ENCODE peak calls at places on chromosome 4, in nine cellular contexts. One of them, this sample, is unnamed.

GRCh38 chr4:152780267-152780811 is 585 bp downstream of the ARFIP1 start:
- DNase-seq in transverse colon: no peak
- DNase-seq in cardiac muscle cell: no peak
- DNase-seq in heart right ventricle: peak; percentile 11
- DNase-seq in mammary epithelial cell: no peak
- DNase-seq in K562: peak; percentile 14
- DNase-seq in OCI-LY7: no peak
- DNase-seq in hepatocyte: peak; percentile 40
- DNase-seq in osteoblast: peak; percentile 65
- DNase-seq in this sample: no peak

GRCh38 chr4:168586926-168587325 is 90.1 kb downstream of the PALLD start:
- DNase-seq in transverse colon: no peak
- DNase-seq in osteoblast: no peak
- DNase-seq in cardiac muscle cell: no peak
- DNase-seq in K562: no peak
- DNase-seq in mammary epithelial cell: no peak
- DNase-seq in heart right ventricle: no peak
- DNase-seq in hepatocyte: no peak
- DNase-seq in OCI-LY7: no peak
- DNase-seq in this sample: no peak

GRCh38 chr4:44157611-44158277 is 290.9 kb downstream of the KCTD8 start:
- DNase-seq in OCI-LY7: no peak
- DNase-seq in heart right ventricle: no peak
- DNase-seq in cardiac muscle cell: no peak
- DNase-seq in transverse colon: no peak
- DNase-seq in K562: no peak
- DNase-seq in mammary epithelial cell: no peak
- DNase-seq in hepatocyte: peak; percentile 46
- DNase-seq in osteoblast: no peak
- DNase-seq in this sample: no peak

GRCh38 chr4:4200624-4201023 is 26.1 kb downstream of the OTOP1 start:
- DNase-seq in OCI-LY7: no peak
- DNase-seq in cardiac muscle cell: no peak
- DNase-seq in mammary epithelial cell: no peak
- DNase-seq in transverse colon: no peak
- DNase-seq in K562: no peak
- DNase-seq in heart right ventricle: no peak
- DNase-seq in hepatocyte: no peak
- DNase-seq in osteoblast: no peak
- DNase-seq in this sample: no peak

GRCh38 chr4:168805341-168805740 is 204.7 kb downstream of the CBR4 start:
- DNase-seq in osteoblast: peak; percentile 43
- DNase-seq in hepatocyte: no peak
- DNase-seq in K562: no peak
- DNase-seq in heart right ventricle: no peak
- DNase-seq in cardiac muscle cell: no peak
- DNase-seq in OCI-LY7: no peak
- DNase-seq in mammary epithelial cell: no peak
- DNase-seq in transverse colon: no peak
- DNase-seq in this sample: no peak

GRCh38 chr4:138078264-138078663 is 163.9 kb downstream of the SLC7A11 start:
- DNase-seq in transverse colon: no peak
- DNase-seq in mammary epithelial cell: no peak
- DNase-seq in K562: no peak
- DNase-seq in OCI-LY7: no peak
- DNase-seq in cardiac muscle cell: no peak
- DNase-seq in hepatocyte: peak; percentile 35
- DNase-seq in osteoblast: no peak
- DNase-seq in heart right ventricle: no peak
- DNase-seq in this sample: no peak

GRCh38 chr4:188025476-188025875 is 29.9 kb downstream of the ZFP42 start:
- DNase-seq in transverse colon: no peak
- DNase-seq in osteoblast: no peak
- DNase-seq in hepatocyte: no peak
- DNase-seq in OCI-LY7: no peak
- DNase-seq in mammary epithelial cell: no peak
- DNase-seq in heart right ventricle: no peak
- DNase-seq in cardiac muscle cell: no peak
- DNase-seq in K562: no peak
- DNase-seq in this sample: no peak

GRCh38 chr4:76896731-76897521 is 1.0 kb downstream of the SOWAHB start:
- DNase-seq in mammary epithelial cell: peak; percentile 48
- DNase-seq in osteoblast: peak; percentile 83
- DNase-seq in OCI-LY7: no peak
- DNase-seq in hepatocyte: peak; percentile 80
- DNase-seq in K562: no peak
- DNase-seq in cardiac muscle cell: peak; percentile 59
- DNase-seq in transverse colon: peak; percentile 58
- DNase-seq in heart right ventricle: no peak
- DNase-seq in this sample: peak; percentile 70

GRCh38 chr4:15778742-15779231 is 659 bp downstream of the CD38 start:
- DNase-seq in osteoblast: peak; percentile 69
- DNase-seq in K562: no peak
- DNase-seq in transverse colon: peak; percentile 64
- DNase-seq in cardiac muscle cell: peak; percentile 28
- DNase-seq in heart right ventricle: peak; percentile 18
- DNase-seq in hepatocyte: peak; percentile 18
- DNase-seq in mammary epithelial cell: no peak
- DNase-seq in OCI-LY7: peak; percentile 90
- DNase-seq in this sample: no peak

GRCh38 chr4:15777697-15778096 is 431 bp upstream of the CD38 start:
- DNase-seq in OCI-LY7: no peak
- DNase-seq in transverse colon: no peak
- DNase-seq in osteoblast: no peak
- DNase-seq in heart right ventricle: no peak
- DNase-seq in hepatocyte: no peak
- DNase-seq in cardiac muscle cell: no peak
- DNase-seq in mammary epithelial cell: no peak
- DNase-seq in K562: no peak
- DNase-seq in this sample: no peak

GRCh38 chr4:15779789-15780188 is 1.7 kb downstream of the CD38 start:
- DNase-seq in mammary epithelial cell: peak; percentile 6
- DNase-seq in OCI-LY7: no peak
- DNase-seq in heart right ventricle: no peak
- DNase-seq in hepatocyte: no peak
- DNase-seq in transverse colon: no peak
- DNase-seq in cardiac muscle cell: no peak
- DNase-seq in K562: no peak
- DNase-seq in osteoblast: no peak
- DNase-seq in this sample: no peak

GRCh38 chr4:15778191-15778741 is at the start of gene CD38:
- DNase-seq in osteoblast: no peak
- DNase-seq in heart right ventricle: peak; percentile 15
- DNase-seq in transverse colon: peak; percentile 68
- DNase-seq in K562: no peak
- DNase-seq in hepatocyte: peak; percentile 16
- DNase-seq in cardiac muscle cell: peak; percentile 29
- DNase-seq in mammary epithelial cell: no peak
- DNase-seq in OCI-LY7: peak; percentile 94
- DNase-seq in this sample: no peak

DNA sequence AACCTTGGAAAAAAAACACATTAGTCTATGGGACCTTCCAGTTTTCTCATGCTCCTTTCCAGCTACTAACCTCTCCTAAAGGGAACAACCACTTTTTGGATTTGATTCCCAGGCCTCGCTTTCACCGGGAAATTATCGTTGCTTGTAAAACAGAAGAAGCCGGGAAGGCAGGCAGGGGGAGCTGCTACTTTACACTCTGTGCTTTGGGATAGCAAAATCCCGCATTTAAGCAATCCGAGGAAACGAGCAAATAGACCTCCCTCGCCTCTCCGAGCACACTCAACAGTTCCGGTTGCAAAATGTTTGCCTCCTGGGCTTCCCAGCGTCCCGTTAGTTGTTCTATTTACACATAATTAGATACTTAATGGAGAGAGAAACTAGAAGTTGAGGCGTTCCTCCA is 1.2 kb downstream of the CD38 start:
- DNase-seq in transverse colon: peak; percentile 33
- DNase-seq in heart right ventricle: peak; percentile 58
- DNase-seq in hepatocyte: peak; percentile 55
- DNase-seq in mammary epithelial cell: peak; percentile 62
- DNase-seq in cardiac muscle cell: peak; percentile 64
- DNase-seq in osteoblast: peak; percentile 86
- DNase-seq in K562: no peak
- DNase-seq in OCI-LY7: no peak
- DNase-seq in this sample: no peak
- TF ChIP-seq CTCF in transverse colon: peak; percentile 13
- TF ChIP-seq CTCF in heart right ventricle: peak; percentile 41
- TF ChIP-seq CTCF in hepatocyte: peak; percentile 46
- TF ChIP-seq CTCF in mammary epithelial cell: peak; percentile 9
- TF ChIP-seq CTCF in cardiac muscle cell: peak; percentile 65
- TF ChIP-seq CTCF in osteoblast: peak; percentile 36
- TF ChIP-seq CTCF in K562: peak; percentile 17
- TF ChIP-seq CTCF in OCI-LY7: peak; percentile 42
- TF ChIP-seq CTCF in this sample: no peak

DNA sequence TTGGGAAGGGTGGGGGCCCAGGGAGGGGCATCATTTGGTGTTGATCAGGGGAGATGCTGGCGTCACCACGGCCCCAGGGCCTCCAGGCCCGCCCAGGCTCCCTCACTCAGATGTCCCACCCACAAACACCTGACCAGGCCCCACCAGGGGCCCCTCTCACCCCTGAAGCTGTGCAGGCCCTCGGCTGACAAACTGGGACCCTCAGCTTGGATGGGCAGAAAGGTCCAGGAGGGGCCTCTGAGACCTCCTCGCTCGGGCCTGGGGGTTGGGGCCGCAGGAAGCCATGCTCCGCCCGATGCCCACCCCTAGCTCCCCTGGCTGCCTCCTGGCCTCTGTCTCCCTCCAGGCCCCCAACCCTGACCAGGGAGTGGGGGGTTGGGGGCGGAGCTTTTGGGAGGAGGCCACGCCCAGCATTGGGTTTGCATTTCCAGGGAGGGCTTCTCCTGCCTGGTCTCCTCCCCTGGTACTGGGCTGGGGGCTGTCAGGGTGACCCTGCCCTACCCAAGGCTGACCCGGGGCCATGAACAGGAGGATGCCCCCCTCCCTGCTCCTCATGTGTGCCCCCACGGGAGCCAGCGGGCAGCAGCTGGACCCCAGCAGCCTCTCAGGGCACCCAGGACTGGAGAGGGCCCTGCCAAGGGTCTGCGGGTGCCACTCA is 33.4 kb upstream of the SPON2 start:
- DNase-seq in osteoblast: peak; percentile 77
- DNase-seq in OCI-LY7: no peak
- DNase-seq in K562: no peak
- DNase-seq in hepatocyte: no peak
- DNase-seq in heart right ventricle: no peak
- DNase-seq in cardiac muscle cell: no peak
- DNase-seq in transverse colon: peak; percentile 13
- DNase-seq in mammary epithelial cell: no peak
- DNase-seq in this sample: peak; percentile 23
- H3K4me1 ChIP-seq in osteoblast: peaks cover 11% of the 10 kb centered on the region
- H3K4me1 ChIP-seq in OCI-LY7: peaks cover 17% of the 10 kb centered on the region
- H3K4me1 ChIP-seq in K562: peaks cover 12% of the 10 kb centered on the region
- H3K4me1 ChIP-seq in hepatocyte: peaks cover 72% of the 10 kb centered on the region
- H3K4me1 ChIP-seq in heart right ventricle: peaks cover 31% of the 10 kb centered on the region
- H3K4me1 ChIP-seq in cardiac muscle cell: peaks cover 5% of the 10 kb centered on the region
- H3K4me1 ChIP-seq in transverse colon: peaks cover 73% of the 10 kb centered on the region
- H3K4me1 ChIP-seq in mammary epithelial cell: peaks cover 4% of the 10 kb centered on the region
- H3K4me1 ChIP-seq in this sample: peaks cover 95% of the 10 kb centered on the region

GRCh38 chr4:112522389-112522788 is 6.4 kb upstream of the NEUROG2 start:
- DNase-seq in OCI-LY7: no peak
- DNase-seq in K562: no peak
- DNase-seq in transverse colon: no peak
- DNase-seq in osteoblast: no peak
- DNase-seq in heart right ventricle: no peak
- DNase-seq in mammary epithelial cell: no peak
- DNase-seq in hepatocyte: no peak
- DNase-seq in cardiac muscle cell: no peak
- DNase-seq in this sample: no peak

GRCh38 chr4:112523764-112524505 is 8.0 kb upstream of the NEUROG2 start:
- DNase-seq in heart right ventricle: no peak
- DNase-seq in hepatocyte: peak; percentile 84
- DNase-seq in mammary epithelial cell: peak; percentile 67
- DNase-seq in osteoblast: peak; percentile 88
- DNase-seq in transverse colon: peak; percentile 76
- DNase-seq in cardiac muscle cell: peak; percentile 87
- DNase-seq in OCI-LY7: peak; percentile 93
- DNase-seq in K562: peak; percentile 73
- DNase-seq in this sample: peak; percentile 60

GRCh38 chr4:112521123-112522116 is 5.4 kb upstream of the NEUROG2 start:
- DNase-seq in cardiac muscle cell: no peak
- DNase-seq in transverse colon: no peak
- DNase-seq in OCI-LY7: peak; percentile 25
- DNase-seq in heart right ventricle: no peak
- DNase-seq in osteoblast: peak; percentile 68
- DNase-seq in mammary epithelial cell: no peak
- DNase-seq in K562: no peak
- DNase-seq in hepatocyte: no peak
- DNase-seq in this sample: no peak

GRCh38 chr4:112520598-112521122 is 4.7 kb upstream of the NEUROG2 start:
- DNase-seq in OCI-LY7: no peak
- DNase-seq in hepatocyte: no peak
- DNase-seq in mammary epithelial cell: no peak
- DNase-seq in cardiac muscle cell: no peak
- DNase-seq in K562: no peak
- DNase-seq in transverse colon: no peak
- DNase-seq in heart right ventricle: no peak
- DNase-seq in osteoblast: peak; percentile 38
- DNase-seq in this sample: no peak

DNA sequence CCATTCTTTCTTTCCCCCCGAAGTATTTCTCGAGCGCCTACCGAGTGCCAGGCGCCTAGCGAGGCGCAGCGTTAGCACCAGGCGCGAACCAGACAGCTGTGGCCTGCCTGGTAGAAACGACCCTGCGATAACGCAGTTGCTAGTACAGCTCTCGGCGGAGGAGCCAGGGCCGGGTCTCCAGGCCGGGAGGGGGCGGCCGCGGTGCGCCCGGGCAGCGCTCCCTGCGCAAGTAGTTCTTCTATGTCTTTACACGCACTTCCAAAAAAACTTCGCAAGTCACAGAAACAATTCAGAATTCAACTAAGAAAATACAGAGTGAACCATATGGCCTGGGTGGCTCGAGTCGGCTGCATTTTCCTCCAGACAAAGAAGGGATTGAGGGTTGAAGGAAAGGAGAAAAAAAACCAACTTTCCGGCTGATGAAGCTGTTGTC is 7.0 kb upstream of the NEUROG2 start:
- DNase-seq in mammary epithelial cell: peak; percentile 29
- DNase-seq in osteoblast: peak; percentile 87
- DNase-seq in heart right ventricle: no peak
- DNase-seq in transverse colon: peak; percentile 31
- DNase-seq in hepatocyte: peak; percentile 41
- DNase-seq in K562: peak; percentile 45
- DNase-seq in OCI-LY7: peak; percentile 69
- DNase-seq in cardiac muscle cell: peak; percentile 68
- DNase-seq in this sample: no peak
- TF ChIP-seq CTCF in mammary epithelial cell: no peak
- TF ChIP-seq CTCF in osteoblast: peak; percentile 15
- TF ChIP-seq CTCF in heart right ventricle: peak; percentile 25
- TF ChIP-seq CTCF in transverse colon: no peak
- TF ChIP-seq CTCF in hepatocyte: peak; percentile 21
- TF ChIP-seq CTCF in K562: peak; percentile 39
- TF ChIP-seq CTCF in OCI-LY7: peak; percentile 68
- TF ChIP-seq CTCF in cardiac muscle cell: peak; percentile 6
- TF ChIP-seq CTCF in this sample: no peak

DNA sequence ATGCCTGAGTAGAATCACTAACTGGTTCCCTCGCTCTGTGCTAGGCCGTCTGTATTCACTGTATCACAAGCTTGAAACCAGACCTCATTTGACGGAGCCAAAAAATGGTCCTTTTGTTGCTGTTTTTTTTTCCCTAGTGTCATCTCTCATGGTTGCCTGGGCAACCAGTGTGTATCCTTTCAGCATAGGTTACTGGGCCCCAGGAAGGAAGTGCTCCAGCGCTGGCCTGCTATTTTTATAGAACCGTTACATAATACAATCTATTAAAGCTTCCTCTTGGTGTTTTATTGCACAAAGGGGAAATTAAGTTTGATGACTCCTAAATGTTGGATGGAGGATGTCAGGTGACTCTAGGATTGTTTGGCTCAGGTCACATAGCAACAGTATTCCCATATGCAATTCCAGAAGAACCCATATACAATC is 220.4 kb downstream of the SPRY1 start:
- DNase-seq in K562: no peak
- DNase-seq in OCI-LY7: peak; percentile 46
- DNase-seq in osteoblast: peak; percentile 22
- DNase-seq in cardiac muscle cell: no peak
- DNase-seq in heart right ventricle: peak; percentile 86
- DNase-seq in transverse colon: peak; percentile 46
- DNase-seq in mammary epithelial cell: no peak
- DNase-seq in hepatocyte: peak; percentile 74
- DNase-seq in this sample: peak; percentile 29
- H3K4me1 ChIP-seq in K562: no peaks in the 10 kb centered on the region
- H3K4me1 ChIP-seq in OCI-LY7: peaks cover 11% of the 10 kb centered on the region
- H3K4me1 ChIP-seq in osteoblast: peaks cover 6% of the 10 kb centered on the region
- H3K4me1 ChIP-seq in cardiac muscle cell: peaks cover 6% of the 10 kb centered on the region
- H3K4me1 ChIP-seq in heart right ventricle: peaks cover 30% of the 10 kb centered on the region
- H3K4me1 ChIP-seq in transverse colon: peaks cover 10% of the 10 kb centered on the region
- H3K4me1 ChIP-seq in mammary epithelial cell: no peaks in the 10 kb centered on the region
- H3K4me1 ChIP-seq in hepatocyte: peaks cover 11% of the 10 kb centered on the region
- H3K4me1 ChIP-seq in this sample: peaks cover 7% of the 10 kb centered on the region